ENCODE peak calls at places on chromosomes 5 and 9, in eight cellular contexts. P is neural progenitor cell, V is HCT116, W is GM23338, F is hepatocyte, K is SK-N-SH, Q is PC-3, M is MM.1S. N is an unnamed sample.

GRCh38 chr5:132751444-132751843 is 4.2 kb downstream of the CCNI2 start:
- DNase-seq in Q (no peak), F (no peak), K (no peak), P (no peak), W (no peak), M (peak), V (no peak), N (no peak)

GRCh38 chr5:74063821-74064598 is 438.0 kb downstream of the ARHGEF28 start:
- DNase-seq in V (no peak), Q (peak), K (no peak), M (no peak), W (no peak), F (no peak), P (no peak), N (no peak)

GRCh38 chr5:171316258-171317121 is 7.4 kb downstream of the TLX3 start:
- DNase-seq in V (no peak), W (peak), K (no peak), F (no peak), M (no peak), Q (no peak), P (peak), N (no peak)

GRCh38 chr9:354453-354852 is 139.8 kb downstream of the DOCK8 start:
- DNase-seq in M (no peak), P (no peak), V (no peak), W (no peak), K (no peak), F (no peak), Q (no peak), N (no peak)

GRCh38 chr5:172133359-172134029 is 54.5 kb downstream of the STK10 start:
- DNase-seq in K (no peak), F (no peak), W (no peak), Q (peak), M (no peak), P (no peak), V (no peak), N (no peak)

GRCh38 chr5:77015938-77016569 is 14.2 kb upstream of the AGGF1 start:
- DNase-seq in V (peak), M (peak), F (peak), K (no peak), P (peak), Q (peak), W (peak), N (peak)

GRCh38 chr5:579211-579610 is 32.9 kb upstream of the CEP72 start:
- DNase-seq in K (no peak), F (no peak), V (no peak), Q (no peak), M (no peak), P (no peak), W (no peak), N (no peak)

GRCh38 chr9:97529363-97530076 is 28.1 kb downstream of the TMOD1 start:
- DNase-seq in Q (peak), M (no peak), F (no peak), V (no peak), P (no peak), K (no peak), W (no peak), N (no peak)

GRCh38 chr5:39422036-39422606 is 2.7 kb downstream of the DAB2 start:
- DNase-seq in V (no peak), Q (peak), K (no peak), P (no peak), F (no peak), M (no peak), W (no peak), N (no peak)

GRCh38 chr5:179343902-179344300 is 1.4 kb downstream of the ADAMTS2 start:
- DNase-seq in W (peak), F (peak), K (peak), M (no peak), V (no peak), Q (no peak), P (peak), N (no peak)

GRCh38 chr9:90124961-90125360 is 517.7 kb downstream of the DIRAS2 start:
- DNase-seq in M (no peak), F (no peak), Q (no peak), K (peak), V (no peak), P (no peak), W (no peak), N (no peak)

GRCh38 chr5:56405536-56405935 is 172.4 kb upstream of the ANKRD55 start:
- DNase-seq in F (no peak), W (no peak), M (no peak), K (no peak), P (no peak), Q (peak), V (no peak), N (no peak)

GRCh38 chr5:122704247-122705036 is 70.4 kb upstream of the SNX2 start:
- DNase-seq in P (peak), W (peak), F (peak), M (peak), V (peak), Q (peak), K (peak), N (peak)

GRCh38 chr5:149575131-149575530 is 6.2 kb upstream of the ARHGEF37 start:
- DNase-seq in V (no peak), P (no peak), F (no peak), W (no peak), Q (no peak), M (no peak), K (no peak), N (no peak)

GRCh38 chr9:135951889-135952663 is 9.1 kb downstream of the UBAC1 start:
- DNase-seq in V (peak), W (no peak), F (peak), P (peak), Q (peak), K (no peak), M (no peak), N (no peak)

GRCh38 chr9:113574381-113575262 is 111.1 kb downstream of the RGS3 start:
- DNase-seq in F (no peak), K (no peak), Q (peak), V (no peak), M (no peak), W (no peak), P (no peak), N (no peak)

GRCh38 chr9:112487799-112488345 is 1.2 kb downstream of the KIAA1958 start:
- DNase-seq in Q (peak), W (no peak), F (peak), K (peak), P (peak), V (no peak), M (no peak), N (peak)

GRCh38 chr9:112486221-112487007 is at the start of gene KIAA1958:
- DNase-seq in P (peak), K (peak), M (peak), W (peak), Q (peak), F (peak), V (peak), N (peak)

GRCh38 chr9:112489039-112489546 is 2.5 kb downstream of the KIAA1958 start:
- DNase-seq in W (peak), M (no peak), P (peak), V (no peak), K (no peak), F (no peak), Q (no peak), N (no peak)

GRCh38 chr9:112485574-112485973 is 1.1 kb upstream of the KIAA1958 start:
- DNase-seq in F (no peak), W (no peak), M (no peak), K (no peak), P (no peak), V (no peak), Q (no peak), N (no peak)

DNA sequence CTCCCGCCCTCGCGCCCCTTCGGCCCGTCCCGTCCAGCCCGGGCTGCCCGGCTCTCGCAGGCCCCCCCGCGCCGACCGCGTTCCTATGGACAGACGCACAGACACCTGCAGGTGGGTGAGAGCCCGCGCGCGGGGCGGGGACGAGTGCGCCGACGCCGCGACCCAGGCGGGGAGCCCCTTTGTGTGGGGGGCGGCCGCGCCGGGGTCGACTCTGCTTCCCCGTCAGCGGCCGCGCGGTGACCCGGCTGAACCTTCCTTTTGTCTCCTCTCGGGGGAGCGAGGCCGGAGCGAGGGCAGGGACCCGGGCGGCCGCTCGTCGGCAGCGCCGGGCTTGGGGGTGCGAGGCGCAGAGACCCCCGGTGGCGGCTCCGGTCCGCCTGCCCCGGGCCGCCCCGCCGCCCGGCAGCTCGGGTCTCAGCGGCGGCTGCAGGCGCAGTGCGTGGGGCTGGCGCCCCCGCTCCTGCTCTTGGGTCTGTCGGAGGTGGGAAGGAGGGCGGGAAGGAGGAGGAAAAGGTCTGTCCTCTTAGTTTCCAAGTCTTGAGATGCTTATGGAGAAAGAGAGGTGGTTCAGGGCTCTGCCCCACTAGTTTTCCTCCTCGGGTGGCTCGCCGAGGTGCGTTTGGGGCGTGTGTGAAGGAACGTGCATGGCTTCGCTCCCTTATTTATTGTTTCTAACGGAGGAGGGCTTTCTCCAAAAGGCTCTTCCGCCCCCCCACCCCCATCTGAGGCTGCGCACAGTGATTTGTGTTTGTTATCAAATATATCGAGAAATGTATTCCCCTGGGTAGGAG is 576 bp downstream of the KIAA1958 start:
- DNase-seq in P (peak), F (peak), K (peak), W (peak), Q (peak), M (peak), V (peak), N (peak)
- H3K4me2 ChIP-seq in P (peak), F (peak), K (peak), W (peak), Q (peak), M (peak), V (peak), N (peak)

GRCh38 chr5:124754206-124754927 is 7.9 kb upstream of the ZNF608 start:
- DNase-seq in F (no peak), W (no peak), Q (no peak), K (no peak), V (no peak), P (no peak), M (peak), N (peak)
- TF ChIP-seq EZH2phosphoT487 in F (no peak), W (no peak), Q (no peak), K (no peak), V (no peak), P (no peak), M (no peak), N (no peak)

DNA sequence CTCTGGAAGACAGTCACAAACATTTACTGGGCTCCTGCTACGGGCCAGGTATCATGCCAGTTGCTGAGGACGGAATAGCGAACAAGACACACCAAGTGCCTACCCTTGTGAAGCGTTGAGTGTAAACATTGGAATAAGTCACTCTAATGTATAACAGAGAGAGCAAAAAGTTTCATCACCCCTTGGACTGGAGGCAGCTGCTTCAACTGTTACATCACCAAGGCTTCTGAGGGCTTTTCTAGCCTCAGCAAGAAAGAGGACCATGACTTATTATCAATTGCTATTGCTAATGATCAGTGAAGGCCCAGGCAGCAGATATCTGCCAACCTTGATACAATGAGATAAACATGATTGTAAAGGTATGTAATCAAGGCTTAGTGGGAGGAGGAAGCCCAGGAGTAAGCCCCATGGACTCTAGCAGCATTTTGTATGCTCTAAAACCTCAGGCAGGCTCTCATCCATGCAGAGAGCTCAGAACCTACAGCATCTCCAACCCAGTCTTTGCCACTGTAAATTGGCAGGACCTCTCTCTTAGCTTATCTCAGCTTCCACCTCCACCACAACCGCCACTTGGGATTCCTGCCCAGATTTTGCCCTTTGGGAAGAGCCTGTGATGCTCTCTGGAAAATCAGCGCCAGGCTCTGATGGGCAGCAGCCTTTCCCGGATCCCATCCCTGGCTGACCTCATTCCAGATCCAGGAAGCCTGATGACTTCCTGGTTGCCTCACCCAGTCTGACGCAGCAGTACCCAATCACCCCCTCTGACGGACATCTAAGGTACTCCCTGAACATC is 54.5 kb downstream of the ADAM19 start:
- DNase-seq in M (no peak), W (peak), Q (no peak), P (no peak), F (no peak), V (no peak), K (no peak), N (no peak)
- TF ChIP-seq CTCF in M (no peak), W (no peak), Q (no peak), P (no peak), F (no peak), V (no peak), K (no peak), N (no peak)

GRCh38 chr9:133948571-133949485 is 43.3 kb downstream of the VAV2 start:
- DNase-seq in M (no peak), W (no peak), F (no peak), K (no peak), V (no peak), P (no peak), Q (no peak), N (no peak)

GRCh38 chr9:133945314-133945975 is 46.7 kb downstream of the VAV2 start:
- DNase-seq in K (no peak), Q (no peak), W (no peak), M (no peak), F (no peak), P (no peak), V (no peak), N (peak)

GRCh38 chr9:133945977-133946753 is 46.0 kb downstream of the VAV2 start:
- DNase-seq in F (no peak), M (no peak), Q (no peak), V (no peak), K (no peak), P (no peak), W (no peak), N (peak)

GRCh38 chr9:133948138-133948537 is 44.0 kb downstream of the VAV2 start:
- DNase-seq in Q (no peak), F (no peak), K (no peak), M (no peak), W (no peak), P (no peak), V (no peak), N (no peak)

DNA sequence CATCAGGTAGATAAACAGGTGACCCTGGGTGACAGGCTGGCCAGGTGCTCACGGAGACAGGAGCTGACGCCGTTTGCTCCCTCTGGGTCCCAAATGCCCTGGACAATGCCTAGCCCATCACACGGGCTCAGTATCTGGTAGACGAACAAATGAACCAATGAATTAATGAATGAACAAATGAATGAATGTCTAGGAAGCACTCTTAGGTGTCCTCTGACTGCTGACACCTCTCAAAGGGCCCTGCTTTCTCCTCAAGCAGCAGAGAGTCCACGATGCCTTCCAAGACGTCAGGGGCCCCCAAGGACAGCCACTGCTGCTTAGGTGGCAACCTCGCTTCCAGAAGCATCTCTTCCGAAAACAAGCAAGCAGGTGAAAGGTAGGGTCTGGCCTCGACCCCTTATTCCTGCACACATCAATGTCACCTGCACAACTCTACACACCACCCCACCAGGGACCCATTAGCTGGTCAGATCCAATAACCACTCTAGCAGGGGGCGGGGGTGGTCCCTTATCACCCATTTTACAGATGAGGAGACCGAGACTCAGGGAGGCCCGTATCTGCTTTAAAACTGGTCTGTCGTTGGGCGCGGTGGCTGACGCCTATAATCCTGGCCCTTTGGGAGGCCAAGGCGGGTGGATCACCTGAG is 45.2 kb downstream of the VAV2 start:
- DNase-seq in V (no peak), M (no peak), K (no peak), F (no peak), W (no peak), Q (no peak), P (no peak), N (no peak)
- H3K4me2 ChIP-seq in V (no peak), M (no peak), K (no peak), F (no peak), W (no peak), Q (no peak), P (no peak), N (peak)

N was measured in OCI-LY7.